ENCODE peak calls at places on chromosomes 2 and 18, in five cellular contexts. One of them, this sample, is unnamed.

GRCh38 chr18:61286867-61287266 is 46.4 kb upstream of the CDH20 start:
- DNase-seq in ovary: no peak
- DNase-seq in progenitor cell of endocrine pancreas: no peak
- DNase-seq in breast epithelium: no peak
- DNase-seq in nephron progenitor cell: no peak
- DNase-seq in this sample: no peak

GRCh38 chr18:59874166-59874565 is 25.6 kb upstream of the PMAIP1 start:
- DNase-seq in ovary: no peak
- DNase-seq in progenitor cell of endocrine pancreas: no peak
- DNase-seq in nephron progenitor cell: no peak
- DNase-seq in breast epithelium: no peak
- DNase-seq in this sample: no peak

GRCh38 chr18:25230658-25231326 is 121.2 kb downstream of the ZNF521 start:
- DNase-seq in breast epithelium: peak
- DNase-seq in nephron progenitor cell: no peak
- DNase-seq in ovary: peak
- DNase-seq in progenitor cell of endocrine pancreas: no peak
- DNase-seq in this sample: peak

GRCh38 chr2:212956665-212957064 is 194.7 kb downstream of the IKZF2 start:
- DNase-seq in progenitor cell of endocrine pancreas: no peak
- DNase-seq in nephron progenitor cell: no peak
- DNase-seq in ovary: no peak
- DNase-seq in breast epithelium: peak
- DNase-seq in this sample: no peak

GRCh38 chr2:6917071-6917760 is at the start of gene RNF144A:
- DNase-seq in ovary: peak
- DNase-seq in breast epithelium: no peak
- DNase-seq in progenitor cell of endocrine pancreas: peak
- DNase-seq in nephron progenitor cell: peak
- DNase-seq in this sample: peak

GRCh38 chr2:106960633-106961205 is 74.8 kb upstream of the ST6GAL2 start:
- DNase-seq in breast epithelium: no peak
- DNase-seq in ovary: no peak
- DNase-seq in nephron progenitor cell: no peak
- DNase-seq in progenitor cell of endocrine pancreas: no peak
- DNase-seq in this sample: no peak

GRCh38 chr2:218260742-218261423 is at the start of gene GPBAR1:
- DNase-seq in progenitor cell of endocrine pancreas: no peak
- DNase-seq in nephron progenitor cell: peak
- DNase-seq in ovary: no peak
- DNase-seq in breast epithelium: no peak
- DNase-seq in this sample: peak

GRCh38 chr2:70247364-70248144 is 874 bp downstream of the TIA1 start:
- DNase-seq in breast epithelium: no peak
- DNase-seq in progenitor cell of endocrine pancreas: no peak
- DNase-seq in ovary: no peak
- DNase-seq in nephron progenitor cell: no peak
- DNase-seq in this sample: no peak

GRCh38 chr2:234293973-234294372 is 202.9 kb downstream of the ARL4C start:
- DNase-seq in progenitor cell of endocrine pancreas: no peak
- DNase-seq in nephron progenitor cell: no peak
- DNase-seq in ovary: no peak
- DNase-seq in breast epithelium: no peak
- DNase-seq in this sample: no peak

GRCh38 chr2:197378494-197378972 is 56.3 kb downstream of the SF3B1 start:
- DNase-seq in nephron progenitor cell: peak
- DNase-seq in ovary: peak
- DNase-seq in progenitor cell of endocrine pancreas: peak
- DNase-seq in breast epithelium: no peak
- DNase-seq in this sample: no peak

GRCh38 chr2:88832256-88832991 is 141.0 kb downstream of the RPIA start:
- DNase-seq in breast epithelium: no peak
- DNase-seq in progenitor cell of endocrine pancreas: no peak
- DNase-seq in ovary: no peak
- DNase-seq in nephron progenitor cell: no peak
- DNase-seq in this sample: no peak

GRCh38 chr2:211486-212184 is 52.2 kb downstream of the SH3YL1 start:
- DNase-seq in ovary: no peak
- DNase-seq in progenitor cell of endocrine pancreas: no peak
- DNase-seq in breast epithelium: no peak
- DNase-seq in nephron progenitor cell: no peak
- DNase-seq in this sample: no peak

GRCh38 chr2:118718921-118719320 is 128.5 kb downstream of the EN1 start:
- DNase-seq in progenitor cell of endocrine pancreas: no peak
- DNase-seq in breast epithelium: no peak
- DNase-seq in nephron progenitor cell: no peak
- DNase-seq in ovary: no peak
- DNase-seq in this sample: no peak

GRCh38 chr2:172200495-172201085 is 97.9 kb upstream of the DLX2 start:
- DNase-seq in breast epithelium: no peak
- DNase-seq in ovary: no peak
- DNase-seq in nephron progenitor cell: peak
- DNase-seq in progenitor cell of endocrine pancreas: no peak
- DNase-seq in this sample: no peak

GRCh38 chr2:55118643-55119065 is 68.4 kb upstream of the RTN4 start:
- DNase-seq in nephron progenitor cell: no peak
- DNase-seq in breast epithelium: no peak
- DNase-seq in ovary: no peak
- DNase-seq in progenitor cell of endocrine pancreas: no peak
- DNase-seq in this sample: no peak

GRCh38 chr2:108585446-108585845 is 51.2 kb downstream of the LIMS1 start:
- DNase-seq in breast epithelium: no peak
- DNase-seq in progenitor cell of endocrine pancreas: no peak
- DNase-seq in nephron progenitor cell: no peak
- DNase-seq in ovary: peak
- DNase-seq in this sample: no peak

GRCh38 chr18:10023853-10024638 is 110.2 kb downstream of the VAPA start:
- DNase-seq in nephron progenitor cell: no peak
- DNase-seq in breast epithelium: no peak
- DNase-seq in progenitor cell of endocrine pancreas: no peak
- DNase-seq in ovary: no peak
- DNase-seq in this sample: no peak

GRCh38 chr2:225379861-225380260 is 19.6 kb upstream of the NYAP2 start:
- DNase-seq in breast epithelium: no peak
- DNase-seq in progenitor cell of endocrine pancreas: no peak
- DNase-seq in ovary: no peak
- DNase-seq in nephron progenitor cell: no peak
- DNase-seq in this sample: no peak

GRCh38 chr2:96506016-96506906 is 1.1 kb upstream of the NEURL3 start:
- DNase-seq in ovary: no peak
- DNase-seq in nephron progenitor cell: no peak
- DNase-seq in progenitor cell of endocrine pancreas: no peak
- DNase-seq in breast epithelium: no peak
- DNase-seq in this sample: no peak

GRCh38 chr2:120982598-120982997 is 246.9 kb downstream of the GLI2 start:
- DNase-seq in breast epithelium: no peak
- DNase-seq in progenitor cell of endocrine pancreas: no peak
- DNase-seq in ovary: no peak
- DNase-seq in nephron progenitor cell: no peak
- DNase-seq in this sample: no peak

GRCh38 chr18:9802774-9803697 is 82.7 kb upstream of the TXNDC2 start:
- DNase-seq in progenitor cell of endocrine pancreas: no peak
- DNase-seq in ovary: no peak
- DNase-seq in nephron progenitor cell: no peak
- DNase-seq in breast epithelium: no peak
- DNase-seq in this sample: no peak

GRCh38 chr2:183532514-183532913 is 408.3 kb downstream of the NUP35 start:
- DNase-seq in breast epithelium: no peak
- DNase-seq in ovary: no peak
- DNase-seq in progenitor cell of endocrine pancreas: no peak
- DNase-seq in nephron progenitor cell: no peak
- DNase-seq in this sample: no peak

GRCh38 chr18:31030574-31031278 is 11.8 kb downstream of the DSC3 start:
- DNase-seq in ovary: no peak
- DNase-seq in nephron progenitor cell: no peak
- DNase-seq in progenitor cell of endocrine pancreas: no peak
- DNase-seq in breast epithelium: no peak
- DNase-seq in this sample: no peak

GRCh38 chr2:215982465-215982875 is 30.9 kb downstream of the MREG start:
- DNase-seq in progenitor cell of endocrine pancreas: no peak
- DNase-seq in breast epithelium: peak
- DNase-seq in nephron progenitor cell: no peak
- DNase-seq in ovary: no peak
- DNase-seq in this sample: no peak

GRCh38 chr2:96174251-96175144 is 29.3 kb upstream of the DUSP2 start:
- DNase-seq in nephron progenitor cell: peak
- DNase-seq in breast epithelium: peak
- DNase-seq in ovary: peak
- DNase-seq in progenitor cell of endocrine pancreas: peak
- DNase-seq in this sample: peak

GRCh38 chr2:225282858-225283693 is 116.4 kb upstream of the NYAP2 start:
- DNase-seq in nephron progenitor cell: peak
- DNase-seq in progenitor cell of endocrine pancreas: no peak
- DNase-seq in breast epithelium: no peak
- DNase-seq in ovary: no peak
- DNase-seq in this sample: no peak

GRCh38 chr2:128790541-128790944 is 471.9 kb upstream of the HS6ST1 start:
- DNase-seq in breast epithelium: no peak
- DNase-seq in progenitor cell of endocrine pancreas: no peak
- DNase-seq in nephron progenitor cell: no peak
- DNase-seq in ovary: no peak
- DNase-seq in this sample: no peak

GRCh38 chr18:48319796-48320638 is 89.2 kb downstream of the ZBTB7C start:
- DNase-seq in ovary: no peak
- DNase-seq in nephron progenitor cell: no peak
- DNase-seq in progenitor cell of endocrine pancreas: no peak
- DNase-seq in breast epithelium: no peak
- DNase-seq in this sample: no peak

GRCh38 chr18:58691256-58691655 is 20.0 kb downstream of the MALT1 start:
- DNase-seq in ovary: no peak
- DNase-seq in progenitor cell of endocrine pancreas: no peak
- DNase-seq in nephron progenitor cell: no peak
- DNase-seq in breast epithelium: no peak
- DNase-seq in this sample: no peak

GRCh38 chr18:74468547-74469014 is 11.5 kb upstream of the DIPK1C start:
- DNase-seq in ovary: no peak
- DNase-seq in nephron progenitor cell: no peak
- DNase-seq in breast epithelium: no peak
- DNase-seq in progenitor cell of endocrine pancreas: no peak
- DNase-seq in this sample: no peak

GRCh38 chr2:38533180-38533579 is 69.5 kb downstream of the HNRNPLL start:
- DNase-seq in breast epithelium: no peak
- DNase-seq in ovary: no peak
- DNase-seq in progenitor cell of endocrine pancreas: no peak
- DNase-seq in nephron progenitor cell: no peak
- DNase-seq in this sample: no peak

GRCh38 chr2:218860950-218861381 is 1.4 kb downstream of the WNT6 start:
- DNase-seq in ovary: peak
- DNase-seq in breast epithelium: peak
- DNase-seq in progenitor cell of endocrine pancreas: no peak
- DNase-seq in nephron progenitor cell: peak
- DNase-seq in this sample: no peak

DNA sequence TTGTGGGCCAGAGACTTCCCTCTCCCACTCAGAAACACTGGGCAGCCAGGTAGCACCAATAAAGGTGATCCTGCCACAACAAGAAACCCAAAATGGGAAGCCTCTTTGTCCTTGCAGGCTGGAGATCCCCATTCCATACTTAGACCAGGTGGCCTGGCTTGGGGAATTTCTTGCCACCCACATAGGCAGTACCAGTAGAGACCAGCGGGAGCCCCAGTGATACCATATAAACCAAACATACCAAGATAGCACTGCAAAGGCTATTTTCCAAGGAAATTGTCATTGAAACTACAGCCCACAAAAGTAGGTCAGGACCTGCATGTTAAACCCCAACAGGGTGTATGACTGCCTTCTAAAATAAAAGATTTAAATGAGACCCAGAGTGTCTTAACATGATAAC is 171.6 kb downstream of the DIS3L2 start:
- DNase-seq in breast epithelium: no peak
- DNase-seq in progenitor cell of endocrine pancreas: no peak
- DNase-seq in nephron progenitor cell: no peak
- DNase-seq in ovary: no peak
- DNase-seq in this sample: no peak
- TF ChIP-seq CTCF in breast epithelium: no peak
- TF ChIP-seq CTCF in progenitor cell of endocrine pancreas: peak
- TF ChIP-seq CTCF in nephron progenitor cell: no peak
- TF ChIP-seq CTCF in ovary: no peak
- TF ChIP-seq CTCF in this sample: no peak

GRCh38 chr2:21396252-21396651 is 272.5 kb downstream of the TDRD15 start:
- DNase-seq in breast epithelium: no peak
- DNase-seq in progenitor cell of endocrine pancreas: no peak
- DNase-seq in nephron progenitor cell: no peak
- DNase-seq in ovary: no peak
- DNase-seq in this sample: no peak

GRCh38 chr2:21392660-21393059 is 268.9 kb downstream of the TDRD15 start:
- DNase-seq in ovary: no peak
- DNase-seq in progenitor cell of endocrine pancreas: no peak
- DNase-seq in breast epithelium: no peak
- DNase-seq in nephron progenitor cell: peak
- DNase-seq in this sample: no peak

GRCh38 chr2:21395366-21395765 is 271.6 kb downstream of the TDRD15 start:
- DNase-seq in nephron progenitor cell: no peak
- DNase-seq in breast epithelium: no peak
- DNase-seq in progenitor cell of endocrine pancreas: no peak
- DNase-seq in ovary: no peak
- DNase-seq in this sample: peak
- TF ChIP-seq CTCF in nephron progenitor cell: peak
- TF ChIP-seq CTCF in breast epithelium: no peak
- TF ChIP-seq CTCF in progenitor cell of endocrine pancreas: peak
- TF ChIP-seq CTCF in ovary: no peak
- TF ChIP-seq CTCF in this sample: no peak

DNA sequence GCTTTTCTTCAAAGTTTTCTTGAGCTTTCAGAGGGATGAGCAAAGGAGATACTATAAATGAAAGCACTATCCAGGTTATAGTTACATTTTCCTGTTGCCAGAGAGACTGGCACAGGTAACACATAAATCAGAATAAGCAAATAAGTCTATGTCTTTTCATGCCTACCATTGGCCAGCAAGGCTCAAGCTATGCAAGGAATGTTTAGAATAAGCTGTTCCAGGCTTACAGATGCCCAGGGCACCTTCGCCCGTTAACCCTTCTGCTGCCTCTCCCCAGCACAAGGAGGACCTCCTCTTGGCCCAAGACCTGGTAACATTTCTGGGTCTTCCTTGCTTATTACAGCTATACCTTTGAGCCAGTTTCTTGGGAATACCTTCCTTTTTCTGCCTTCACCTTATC is 233.7 kb upstream of the MEIS1 start:
- DNase-seq in progenitor cell of endocrine pancreas: no peak
- DNase-seq in ovary: no peak
- DNase-seq in nephron progenitor cell: no peak
- DNase-seq in breast epithelium: no peak
- DNase-seq in this sample: no peak
- TF ChIP-seq CTCF in progenitor cell of endocrine pancreas: no peak
- TF ChIP-seq CTCF in ovary: no peak
- TF ChIP-seq CTCF in nephron progenitor cell: no peak
- TF ChIP-seq CTCF in breast epithelium: no peak
- TF ChIP-seq CTCF in this sample: no peak

GRCh38 chr2:136137982-136138381 is 20.0 kb upstream of the CXCR4 start:
- DNase-seq in nephron progenitor cell: no peak
- DNase-seq in ovary: no peak
- DNase-seq in progenitor cell of endocrine pancreas: no peak
- DNase-seq in breast epithelium: no peak
- DNase-seq in this sample: no peak
- TF ChIP-seq CTCF in nephron progenitor cell: no peak
- TF ChIP-seq CTCF in ovary: no peak
- TF ChIP-seq CTCF in progenitor cell of endocrine pancreas: no peak
- TF ChIP-seq CTCF in breast epithelium: no peak
- TF ChIP-seq CTCF in this sample: no peak

GRCh38 chr2:131674174-131674507 is 146.5 kb downstream of the CCDC74A start:
- DNase-seq in nephron progenitor cell: no peak
- DNase-seq in ovary: no peak
- DNase-seq in progenitor cell of endocrine pancreas: no peak
- DNase-seq in breast epithelium: no peak
- DNase-seq in this sample: no peak
- TF ChIP-seq CTCF in nephron progenitor cell: no peak
- TF ChIP-seq CTCF in ovary: no peak
- TF ChIP-seq CTCF in progenitor cell of endocrine pancreas: no peak
- TF ChIP-seq CTCF in breast epithelium: no peak
- TF ChIP-seq CTCF in this sample: peak